ENCODE peak calls at places on chromosome 6, in five cellular contexts. G is fibroblast of mammary gland, Z is adrenal gland, X is fibroblast of lung, Q is upper lobe of left lung. J is an unnamed sample.

GRCh38 chr6:45562171-45562570 is 184.4 kb upstream of the SUPT3H start:
- DNase-seq in G (no peak), Z (no peak), Q (no peak), X (no peak), J (no peak)

GRCh38 chr6:30325873-30326445 is 768 bp upstream of the TRIM39 start:
- DNase-seq in X (peak; percentile 86), Q (no peak), G (peak; percentile 46), Z (no peak), J (no peak)

GRCh38 chr6:170420791-170421776 is 114.5 kb downstream of the FAM120B start:
- DNase-seq in Z (no peak), X (no peak), G (no peak), Q (peak; percentile 68), J (no peak)

GRCh38 chr6:82017316-82017715 is 230.2 kb downstream of the IBTK start:
- DNase-seq in Q (no peak), X (peak; percentile 77), Z (peak; percentile 87), G (peak; percentile 99), J (peak; percentile 52)

GRCh38 chr6:38554700-38555413 is 84.9 kb downstream of the BTBD9 start:
- DNase-seq in X (peak; percentile 66), Q (no peak), Z (no peak), G (peak; percentile 62), J (no peak)

GRCh38 chr6:129590408-129591022 is 119.5 kb downstream of the ARHGAP18 start:
- DNase-seq in Q (no peak), G (peak; percentile 93), X (peak; percentile 97), Z (no peak), J (no peak)

GRCh38 chr6:111738156-111738555 is 132.5 kb upstream of the TRAF3IP2 start:
- DNase-seq in X (no peak), Z (no peak), G (no peak), Q (no peak), J (no peak)

GRCh38 chr6:112846711-112847110 is 499.6 kb downstream of the RFPL4B start:
- DNase-seq in X (no peak), G (no peak), Z (no peak), Q (no peak), J (no peak)

GRCh38 chr6:10588562-10589428 is 67.6 kb downstream of the GCNT2 start:
- DNase-seq in G (no peak), X (no peak), Q (no peak), Z (no peak), J (no peak)

GRCh38 chr6:88134575-88134974 is 31.6 kb downstream of the CNR1 start:
- DNase-seq in Z (no peak), G (no peak), X (no peak), Q (no peak), J (no peak)

GRCh38 chr6:123520208-123520607 is 116.5 kb downstream of the TRDN start:
- DNase-seq in Q (no peak), X (peak; percentile 44), Z (no peak), G (no peak), J (no peak)

GRCh38 chr6:117482240-117483003 is at the start of gene DCBLD1:
- DNase-seq in G (peak; percentile 60), X (peak; percentile 79), Q (peak; percentile 96), Z (peak; percentile 77), J (peak; percentile 68)

GRCh38 chr6:4872841-4873240 is 96.6 kb downstream of the CDYL start:
- DNase-seq in Z (no peak), X (peak; percentile 52), G (no peak), Q (no peak), J (no peak)

GRCh38 chr6:44966449-44967091 is 361.6 kb upstream of the RUNX2 start:
- DNase-seq in G (peak; percentile 82), X (peak; percentile 97), Q (no peak), Z (no peak), J (no peak)

GRCh38 chr6:45985026-45985425 is 30.6 kb downstream of the CLIC5 start:
- DNase-seq in Q (no peak), X (no peak), G (no peak), Z (no peak), J (no peak)

GRCh38 chr6:29737707-29738630 is 14.7 kb downstream of the HLA-F start:
- DNase-seq in X (peak; percentile 43), G (peak; percentile 83), Q (no peak), Z (peak; percentile 85), J (peak; percentile 46)

GRCh38 chr6:101728388-101728787 is 334.9 kb downstream of the GRIK2 start:
- DNase-seq in Q (no peak), X (no peak), G (no peak), Z (no peak), J (no peak)

GRCh38 chr6:163529605-163530004 is 115.1 kb downstream of the QKI start:
- DNase-seq in Z (no peak), G (peak; percentile 92), Q (no peak), X (peak; percentile 95), J (no peak)

GRCh38 chr6:35014341-35014740 is 125.3 kb downstream of the ANKS1A start:
- DNase-seq in X (no peak), G (no peak), Q (no peak), Z (no peak), J (no peak)

GRCh38 chr6:218153-219018 is 73.9 kb upstream of the DUSP22 start:
- DNase-seq in Q (no peak), X (no peak), Z (no peak), G (no peak), J (no peak)

GRCh38 chr6:3504354-3504753 is 47.5 kb upstream of the SLC22A23 start:
- DNase-seq in Q (no peak), Z (no peak), G (no peak), X (no peak), J (no peak)

GRCh38 chr6:147715035-147715434 is 206.5 kb downstream of the SAMD5 start:
- DNase-seq in Z (no peak), X (no peak), G (no peak), Q (peak; percentile 29), J (no peak)

GRCh38 chr6:36947570-36948351 is 6.8 kb upstream of the PI16 start:
- DNase-seq in Z (peak; percentile 41), X (peak; percentile 23), G (no peak), Q (no peak), J (no peak)

GRCh38 chr6:121549741-121550140 is 114.3 kb downstream of the GJA1 start:
- DNase-seq in G (peak; percentile 88), Z (no peak), Q (no peak), X (peak; percentile 90), J (no peak)

GRCh38 chr6:52574709-52575489 is 2.0 kb downstream of the TRAM2 start:
- DNase-seq in G (peak; percentile 69), Q (no peak), Z (no peak), X (peak; percentile 67), J (no peak)

GRCh38 chr6:37141291-37142046 is 28.5 kb upstream of the PIM1 start:
- DNase-seq in G (peak; percentile 72), X (peak; percentile 88), Q (no peak), Z (no peak), J (peak; percentile 74)

GRCh38 chr6:27066381-27066780 is 181.1 kb upstream of the PRSS16 start:
- DNase-seq in Q (no peak), Z (no peak), G (no peak), X (no peak), J (no peak)

GRCh38 chr6:157182503-157183254 is 140.6 kb downstream of the TMEM242 start:
- DNase-seq in X (no peak), Q (no peak), G (no peak), Z (no peak), J (no peak)

GRCh38 chr6:80622641-80623040 is 516.2 kb downstream of the BCKDHB start:
- DNase-seq in Q (no peak), X (no peak), Z (no peak), G (no peak), J (no peak)

GRCh38 chr6:7541175-7542064 is at the start of gene DSP:
- DNase-seq in G (no peak), X (peak; percentile 32), Z (peak; percentile 60), Q (peak; percentile 92), J (no peak)

GRCh38 chr6:170088349-170088951 is 202.4 kb downstream of the DLL1 start:
- DNase-seq in X (no peak), G (no peak), Q (peak; percentile 80), Z (peak; percentile 47), J (peak; percentile 7)

GRCh38 chr6:5305968-5306626 is 44.8 kb downstream of the FARS2 start:
- DNase-seq in X (peak; percentile 1), Q (no peak), G (peak; percentile 11), Z (no peak), J (no peak)

GRCh38 chr6:81235512-81235911 is 517.0 kb downstream of the TENT5A start:
- DNase-seq in Z (no peak), X (no peak), G (no peak), Q (no peak), J (no peak)

GRCh38 chr6:160101262-160102205 is 20.1 kb upstream of the SLC22A1 start:
- DNase-seq in X (no peak), Q (peak; percentile 65), G (no peak), Z (no peak), J (no peak)

GRCh38 chr6:133247581-133247980 is 6.4 kb downstream of the EYA4 start:
- DNase-seq in Q (no peak), Z (no peak), G (no peak), X (no peak), J (no peak)

GRCh38 chr6:55874309-55874708 is 1.1 kb downstream of the BMP5 start:
- DNase-seq in Z (no peak), Q (no peak), G (no peak), X (no peak), J (no peak)
- H3K4me3 ChIP-seq in Z (no peak overlapping the region), Q (no peak overlapping the region), G (no peak overlapping the region), X (peak overlapping the region; percentile 63), J (no peak overlapping the region)

GRCh38 chr6:28207244-28208179 is 17.6 kb upstream of the ZSCAN9 start:
- DNase-seq in Z (no peak), Q (peak; percentile 75), G (peak; percentile 28), X (peak; percentile 36), J (no peak)
- H3K4me3 ChIP-seq in Z (no peak overlapping the region), Q (no peak overlapping the region), G (peak overlapping the region; percentile 29), X (peak overlapping the region; percentile 71), J (no peak overlapping the region)

GRCh38 chr6:167146977-167147376 is 10.8 kb downstream of the GPR31 start:
- DNase-seq in Q (no peak), G (no peak), X (no peak), Z (no peak), J (no peak)
- H3K4me3 ChIP-seq in Q (no peak overlapping the region), G (no peak overlapping the region), X (no peak overlapping the region), Z (no peak overlapping the region), J (no peak overlapping the region)

DNA sequence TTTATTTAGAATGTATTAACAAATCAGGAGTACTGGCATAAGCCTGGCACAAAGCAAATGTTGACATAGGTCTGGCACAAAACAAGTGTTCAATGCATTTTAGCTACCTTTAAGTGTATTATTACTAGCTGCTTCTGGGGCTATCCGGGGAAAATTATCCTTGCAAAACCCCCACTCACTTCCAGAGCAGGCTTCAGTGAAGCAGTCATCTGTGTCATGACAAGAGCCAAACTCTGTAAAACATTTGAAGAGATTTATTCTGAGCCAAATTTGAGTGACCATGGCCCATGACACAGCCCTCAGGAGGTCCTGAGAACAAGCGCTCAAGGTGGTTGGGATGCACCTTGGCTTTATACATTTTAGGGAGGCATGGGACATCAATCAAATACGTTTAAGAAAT is 6.4 kb upstream of the TRIM38 start:
- DNase-seq in X (no peak), Z (no peak), G (no peak), Q (no peak), J (no peak)
- H3K4me3 ChIP-seq in X (no peak overlapping the region), Z (no peak overlapping the region), G (no peak overlapping the region), Q (no peak overlapping the region), J (no peak overlapping the region)

DNA sequence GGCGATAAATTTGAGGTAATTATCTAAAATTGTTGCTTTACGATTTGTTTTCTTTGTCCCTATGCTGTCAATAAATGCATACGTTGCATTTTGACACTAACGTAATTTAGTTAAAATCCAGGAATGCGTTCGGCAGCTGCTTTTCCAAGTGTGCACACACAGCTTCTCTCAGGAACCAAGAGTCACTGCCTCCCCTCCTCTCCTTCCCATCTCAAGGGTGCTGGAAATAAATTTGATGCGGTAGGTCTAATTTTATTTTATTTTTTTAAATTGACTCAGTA is 381.4 kb downstream of the C6orf118 start:
- DNase-seq in G (no peak), Z (no peak), X (no peak), Q (no peak), J (no peak)
- H3K4me3 ChIP-seq in G (no peak overlapping the region), Z (no peak overlapping the region), X (no peak overlapping the region), Q (no peak overlapping the region), J (no peak overlapping the region)